ENCODE peak calls at places on chromosomes 12 and 14, in six cellular contexts. One of them, this sample, is unnamed.
A peak's percentile ranks its signal among the peaks of the same experiment; 100 is the strongest.

GRCh38 chr12:2826721-2827515 is 7.9 kb downstream of the NRIP2 start:
- DNase-seq in fibroblast of lung: no peak
- DNase-seq in left lung: no peak
- DNase-seq in Calu3: no peak
- DNase-seq in Panc1: no peak
- DNase-seq in stomach: no peak
- DNase-seq in this sample: no peak

GRCh38 chr14:34465069-34465859 is 3.2 kb upstream of the SPTSSA start:
- DNase-seq in fibroblast of lung: peak; percentile 46
- DNase-seq in Calu3: no peak
- DNase-seq in left lung: no peak
- DNase-seq in stomach: no peak
- DNase-seq in Panc1: no peak
- DNase-seq in this sample: no peak

GRCh38 chr14:81298122-81298521 is 77.4 kb upstream of the GTF2A1 start:
- DNase-seq in Panc1: no peak
- DNase-seq in stomach: no peak
- DNase-seq in Calu3: no peak
- DNase-seq in fibroblast of lung: no peak
- DNase-seq in left lung: no peak
- DNase-seq in this sample: no peak

GRCh38 chr14:30005114-30005698 is 77.6 kb upstream of the PRKD1 start:
- DNase-seq in stomach: no peak
- DNase-seq in left lung: no peak
- DNase-seq in fibroblast of lung: peak; percentile 88
- DNase-seq in Panc1: peak; percentile 15
- DNase-seq in Calu3: peak; percentile 8
- DNase-seq in this sample: no peak

GRCh38 chr14:58732387-58732786 is 94.6 kb downstream of the DACT1 start:
- DNase-seq in Panc1: no peak
- DNase-seq in left lung: no peak
- DNase-seq in fibroblast of lung: no peak
- DNase-seq in Calu3: no peak
- DNase-seq in stomach: no peak
- DNase-seq in this sample: no peak

GRCh38 chr12:6722863-6723262 is 983 bp upstream of the COPS7A start:
- DNase-seq in stomach: no peak
- DNase-seq in left lung: no peak
- DNase-seq in fibroblast of lung: no peak
- DNase-seq in Panc1: no peak
- DNase-seq in Calu3: no peak
- DNase-seq in this sample: no peak

GRCh38 chr14:69315302-69315701 is 55.3 kb downstream of the GALNT16 start:
- DNase-seq in Panc1: no peak
- DNase-seq in left lung: no peak
- DNase-seq in fibroblast of lung: no peak
- DNase-seq in Calu3: no peak
- DNase-seq in stomach: no peak
- DNase-seq in this sample: no peak

GRCh38 chr12:130391186-130391585 is 53.5 kb downstream of the PIWIL1 start:
- DNase-seq in left lung: no peak
- DNase-seq in Panc1: no peak
- DNase-seq in fibroblast of lung: no peak
- DNase-seq in stomach: no peak
- DNase-seq in Calu3: no peak
- DNase-seq in this sample: no peak

GRCh38 chr12:10940389-10940788 is 1.3 kb upstream of the TAS2R14 start:
- DNase-seq in Panc1: no peak
- DNase-seq in stomach: no peak
- DNase-seq in fibroblast of lung: peak; percentile 20
- DNase-seq in left lung: no peak
- DNase-seq in Calu3: peak; percentile 5
- DNase-seq in this sample: no peak

GRCh38 chr14:36647827-36648753 is 13.6 kb upstream of the PAX9 start:
- DNase-seq in fibroblast of lung: peak; percentile 39
- DNase-seq in stomach: no peak
- DNase-seq in Calu3: peak; percentile 63
- DNase-seq in left lung: no peak
- DNase-seq in Panc1: no peak
- DNase-seq in this sample: no peak

GRCh38 chr12:43444940-43445564 is 107.0 kb downstream of the ADAMTS20 start:
- DNase-seq in Panc1: peak; percentile 18
- DNase-seq in Calu3: peak; percentile 68
- DNase-seq in stomach: peak; percentile 51
- DNase-seq in fibroblast of lung: peak; percentile 72
- DNase-seq in left lung: no peak
- DNase-seq in this sample: no peak

GRCh38 chr12:1660304-1661187 is 30.3 kb upstream of the ADIPOR2 start:
- DNase-seq in fibroblast of lung: peak; percentile 29
- DNase-seq in stomach: peak; percentile 96
- DNase-seq in Panc1: no peak
- DNase-seq in Calu3: peak; percentile 80
- DNase-seq in left lung: peak; percentile 83
- DNase-seq in this sample: no peak

GRCh38 chr14:75811862-75812505 is 150.9 kb downstream of the TTLL5 start:
- DNase-seq in Calu3: no peak
- DNase-seq in stomach: no peak
- DNase-seq in Panc1: no peak
- DNase-seq in left lung: no peak
- DNase-seq in fibroblast of lung: no peak
- DNase-seq in this sample: no peak

GRCh38 chr12:57240069-57240921 is 10.7 kb downstream of the STAC3 start:
- DNase-seq in Panc1: no peak
- DNase-seq in fibroblast of lung: peak; percentile 60
- DNase-seq in left lung: no peak
- DNase-seq in stomach: peak; percentile 52
- DNase-seq in Calu3: peak; percentile 66
- DNase-seq in this sample: peak; percentile 71

GRCh38 chr14:71244341-71244740 is 337.1 kb downstream of the PCNX1 start:
- DNase-seq in Calu3: no peak
- DNase-seq in Panc1: no peak
- DNase-seq in left lung: no peak
- DNase-seq in fibroblast of lung: no peak
- DNase-seq in stomach: no peak
- DNase-seq in this sample: no peak

GRCh38 chr12:92452763-92453162 is 250.0 kb upstream of the PLEKHG7 start:
- DNase-seq in fibroblast of lung: no peak
- DNase-seq in stomach: no peak
- DNase-seq in left lung: no peak
- DNase-seq in Calu3: no peak
- DNase-seq in Panc1: no peak
- DNase-seq in this sample: no peak

GRCh38 chr14:70658899-70659298 is 17.2 kb downstream of the TTC9 start:
- DNase-seq in left lung: no peak
- DNase-seq in fibroblast of lung: no peak
- DNase-seq in stomach: no peak
- DNase-seq in Panc1: no peak
- DNase-seq in Calu3: no peak
- DNase-seq in this sample: no peak

GRCh38 chr12:69161835-69162234 is 77.5 kb upstream of the CPSF6 start:
- DNase-seq in stomach: no peak
- DNase-seq in Panc1: no peak
- DNase-seq in fibroblast of lung: peak; percentile 9
- DNase-seq in left lung: no peak
- DNase-seq in Calu3: no peak
- DNase-seq in this sample: no peak

GRCh38 chr12:94109154-94109553 is 39.2 kb upstream of the PLXNC1 start:
- DNase-seq in fibroblast of lung: peak; percentile 48
- DNase-seq in Calu3: no peak
- DNase-seq in stomach: no peak
- DNase-seq in left lung: no peak
- DNase-seq in Panc1: no peak
- DNase-seq in this sample: no peak

GRCh38 chr12:122081108-122081696 is 2.6 kb downstream of the MLXIP start:
- DNase-seq in Panc1: no peak
- DNase-seq in fibroblast of lung: peak; percentile 79
- DNase-seq in Calu3: no peak
- DNase-seq in stomach: no peak
- DNase-seq in left lung: peak; percentile 33
- DNase-seq in this sample: no peak

GRCh38 chr12:122080149-122081107 is 1.9 kb downstream of the MLXIP start:
- DNase-seq in stomach: peak; percentile 54
- DNase-seq in fibroblast of lung: peak; percentile 87
- DNase-seq in Calu3: peak; percentile 71
- DNase-seq in left lung: peak; percentile 82
- DNase-seq in Panc1: no peak
- DNase-seq in this sample: no peak

GRCh38 chr12:122079532-122080081 is 1.1 kb downstream of the MLXIP start:
- DNase-seq in fibroblast of lung: no peak
- DNase-seq in stomach: no peak
- DNase-seq in Calu3: no peak
- DNase-seq in Panc1: no peak
- DNase-seq in left lung: no peak
- DNase-seq in this sample: no peak

GRCh38 chr12:122082621-122083356 is 4.2 kb downstream of the MLXIP start:
- DNase-seq in Calu3: no peak
- DNase-seq in left lung: peak; percentile 19
- DNase-seq in Panc1: no peak
- DNase-seq in stomach: no peak
- DNase-seq in fibroblast of lung: no peak
- DNase-seq in this sample: no peak

GRCh38 chr12:122081697-122082221 is 3.2 kb downstream of the MLXIP start:
- DNase-seq in Calu3: no peak
- DNase-seq in left lung: peak; percentile 40
- DNase-seq in Panc1: no peak
- DNase-seq in stomach: no peak
- DNase-seq in fibroblast of lung: peak; percentile 91
- DNase-seq in this sample: no peak
- TF ChIP-seq CTCF in Calu3: no peak
- TF ChIP-seq CTCF in left lung: no peak
- TF ChIP-seq CTCF in Panc1: no peak
- TF ChIP-seq CTCF in stomach: no peak
- TF ChIP-seq CTCF in fibroblast of lung: no peak
- TF ChIP-seq CTCF in this sample: no peak

GRCh38 chr12:50554651-50555050 is 49.9 kb downstream of the DIP2B start:
- DNase-seq in fibroblast of lung: no peak
- DNase-seq in Panc1: no peak
- DNase-seq in left lung: no peak
- DNase-seq in Calu3: no peak
- DNase-seq in stomach: no peak
- DNase-seq in this sample: no peak
- TF ChIP-seq CTCF in fibroblast of lung: no peak
- TF ChIP-seq CTCF in Panc1: no peak
- TF ChIP-seq CTCF in left lung: no peak
- TF ChIP-seq CTCF in Calu3: no peak
- TF ChIP-seq CTCF in stomach: no peak
- TF ChIP-seq CTCF in this sample: no peak

GRCh38 chr14:23093993-23094665 is 807 bp downstream of the ACIN1 start:
- DNase-seq in fibroblast of lung: no peak
- DNase-seq in left lung: no peak
- DNase-seq in Calu3: no peak
- DNase-seq in stomach: no peak
- DNase-seq in Panc1: no peak
- DNase-seq in this sample: no peak
- TF ChIP-seq CTCF in fibroblast of lung: peak; percentile 27
- TF ChIP-seq CTCF in left lung: no peak
- TF ChIP-seq CTCF in Calu3: no peak
- TF ChIP-seq CTCF in stomach: no peak
- TF ChIP-seq CTCF in Panc1: no peak
- TF ChIP-seq CTCF in this sample: no peak

DNA sequence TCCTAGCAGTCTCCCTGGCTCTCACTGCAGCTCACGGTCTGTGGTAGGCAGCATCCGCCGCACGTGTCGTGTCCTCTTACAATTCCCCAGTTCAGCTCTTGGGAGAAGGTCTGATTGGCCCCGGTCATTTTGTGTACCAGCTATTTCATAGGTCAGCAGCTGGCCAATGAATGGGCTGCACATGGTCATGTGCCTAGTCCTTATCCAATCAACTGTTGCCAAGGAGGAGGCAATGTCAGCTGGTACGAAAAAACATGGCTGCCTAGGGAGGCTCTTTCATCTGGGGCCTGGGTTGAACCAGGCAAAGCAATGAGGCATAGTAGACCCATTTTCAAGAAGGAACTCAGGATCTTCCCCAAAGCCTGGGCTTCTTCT is 46.1 kb downstream of the RNFT2 start:
- DNase-seq in left lung: no peak
- DNase-seq in fibroblast of lung: no peak
- DNase-seq in Calu3: no peak
- DNase-seq in stomach: no peak
- DNase-seq in Panc1: no peak
- DNase-seq in this sample: no peak
- TF ChIP-seq CTCF in left lung: no peak
- TF ChIP-seq CTCF in fibroblast of lung: no peak
- TF ChIP-seq CTCF in Calu3: no peak
- TF ChIP-seq CTCF in stomach: no peak
- TF ChIP-seq CTCF in Panc1: no peak
- TF ChIP-seq CTCF in this sample: no peak

GRCh38 chr12:46304080-46304479 is 35.2 kb upstream of the SLC38A1 start:
- DNase-seq in Calu3: no peak
- DNase-seq in stomach: no peak
- DNase-seq in left lung: no peak
- DNase-seq in Panc1: no peak
- DNase-seq in fibroblast of lung: peak; percentile 34
- DNase-seq in this sample: no peak

GRCh38 chr12:46300906-46301305 is 32.1 kb upstream of the SLC38A1 start:
- DNase-seq in Panc1: no peak
- DNase-seq in left lung: no peak
- DNase-seq in stomach: no peak
- DNase-seq in Calu3: no peak
- DNase-seq in fibroblast of lung: peak; percentile 13
- DNase-seq in this sample: no peak

GRCh38 chr12:46299846-46300245 is 31.0 kb upstream of the SLC38A1 start:
- DNase-seq in Panc1: no peak
- DNase-seq in Calu3: no peak
- DNase-seq in left lung: no peak
- DNase-seq in stomach: no peak
- DNase-seq in fibroblast of lung: no peak
- DNase-seq in this sample: no peak

GRCh38 chr12:46303039-46303666 is 34.3 kb upstream of the SLC38A1 start:
- DNase-seq in left lung: no peak
- DNase-seq in Panc1: peak; percentile 17
- DNase-seq in stomach: peak; percentile 45
- DNase-seq in fibroblast of lung: peak; percentile 57
- DNase-seq in Calu3: peak; percentile 16
- DNase-seq in this sample: no peak
- TF ChIP-seq CTCF in left lung: peak; percentile 75
- TF ChIP-seq CTCF in Panc1: peak; percentile 73
- TF ChIP-seq CTCF in stomach: peak; percentile 35
- TF ChIP-seq CTCF in fibroblast of lung: peak; percentile 41
- TF ChIP-seq CTCF in Calu3: peak; percentile 26
- TF ChIP-seq CTCF in this sample: peak; percentile 30

GRCh38 chr14:45246151-45246550 is 6.9 kb downstream of the MIS18BP1 start:
- DNase-seq in left lung: no peak
- DNase-seq in Calu3: no peak
- DNase-seq in fibroblast of lung: no peak
- DNase-seq in Panc1: no peak
- DNase-seq in stomach: no peak
- DNase-seq in this sample: no peak
- TF ChIP-seq CTCF in left lung: no peak
- TF ChIP-seq CTCF in Calu3: no peak
- TF ChIP-seq CTCF in fibroblast of lung: no peak
- TF ChIP-seq CTCF in Panc1: no peak
- TF ChIP-seq CTCF in stomach: no peak
- TF ChIP-seq CTCF in this sample: no peak

GRCh38 chr14:64337901-64338615 is 43.9 kb upstream of the ESR2 start:
- DNase-seq in Panc1: no peak
- DNase-seq in stomach: peak; percentile 31
- DNase-seq in fibroblast of lung: peak; percentile 54
- DNase-seq in Calu3: peak; percentile 42
- DNase-seq in left lung: peak; percentile 46
- DNase-seq in this sample: peak; percentile 36
- TF ChIP-seq CTCF in Panc1: peak; percentile 27
- TF ChIP-seq CTCF in stomach: no peak
- TF ChIP-seq CTCF in fibroblast of lung: peak; percentile 19
- TF ChIP-seq CTCF in Calu3: no peak
- TF ChIP-seq CTCF in left lung: no peak
- TF ChIP-seq CTCF in this sample: no peak

This sample was measured in activated B cell treated with CpG ODN at 0.5 μM for 24 hours.